ENCODE peak calls at places on chromosomes 5 and 9, in eight cellular contexts. F, Y, O, Q, H, M, U and K are unnamed samples.

GRCh38 chr9:97487107-97487506 is 14.4 kb upstream of the TMOD1 start:
- DNase-seq in F (no peak), Y (no peak), O (no peak), Q (no peak), H (no peak), M (no peak), U (no peak), K (no peak)

GRCh38 chr5:112186401-112186990 is 232.6 kb downstream of the EPB41L4A start:
- DNase-seq in F (no peak), Y (peak; percentile 61), O (no peak), Q (peak; percentile 44), H (no peak), M (no peak), U (no peak), K (no peak)

GRCh38 chr9:18605763-18606162 is 131.8 kb downstream of the ADAMTSL1 start:
- DNase-seq in F (no peak), Y (peak; percentile 84), O (peak; percentile 49), Q (peak; percentile 52), H (peak; percentile 11), M (no peak), U (peak; percentile 73), K (no peak)

GRCh38 chr5:142892021-142892420 is 121.8 kb downstream of the ARHGAP26 start:
- DNase-seq in F (no peak), Y (no peak), O (no peak), Q (no peak), H (no peak), M (no peak), U (no peak), K (no peak)

GRCh38 chr5:179762781-179763176 is 30.2 kb downstream of the MAML1 start:
- DNase-seq in F (no peak), Y (peak; percentile 80), O (no peak), Q (no peak), H (no peak), M (no peak), U (no peak), K (no peak)

GRCh38 chr5:145835839-145836222 is 689 bp upstream of the PRELID2 start:
- DNase-seq in F (no peak), Y (peak; percentile 26), O (no peak), Q (no peak), H (no peak), M (no peak), U (no peak), K (no peak)

GRCh38 chr5:138783976-138784375 is 30.8 kb downstream of the CTNNA1 start:
- DNase-seq in F (no peak), Y (no peak), O (no peak), Q (no peak), H (no peak), M (no peak), U (no peak), K (no peak)

GRCh38 chr5:54766748-54767147 is 218.6 kb downstream of the ESM1 start:
- DNase-seq in F (no peak), Y (no peak), O (no peak), Q (no peak), H (no peak), M (no peak), U (no peak), K (no peak)

GRCh38 chr9:71253021-71253420 is 131.6 kb upstream of the TRPM3 start:
- DNase-seq in F (no peak), Y (peak; percentile 16), O (no peak), Q (no peak), H (no peak), M (no peak), U (no peak), K (no peak)

GRCh38 chr9:109110326-109111014 is 9.3 kb downstream of the TMEM245 start:
- DNase-seq in F (no peak), Y (peak; percentile 75), O (no peak), Q (peak; percentile 89), H (no peak), M (no peak), U (no peak), K (no peak)

GRCh38 chr5:175922192-175922885 is 45.8 kb downstream of the THOC3 start:
- DNase-seq in F (no peak), Y (peak; percentile 99), O (no peak), Q (peak; percentile 41), H (no peak), M (no peak), U (no peak), K (no peak)

GRCh38 chr5:167783145-167783817 is 508.2 kb upstream of the WWC1 start:
- DNase-seq in F (no peak), Y (no peak), O (no peak), Q (no peak), H (no peak), M (no peak), U (no peak), K (no peak)

GRCh38 chr9:70835323-70835722 is 286.1 kb downstream of the TRPM3 start:
- DNase-seq in F (no peak), Y (peak; percentile 85), O (no peak), Q (no peak), H (no peak), M (no peak), U (no peak), K (no peak)

GRCh38 chr5:36150676-36151433 is 832 bp downstream of the LMBRD2 start:
- DNase-seq in F (peak; percentile 22), Y (peak; percentile 74), O (no peak), Q (peak; percentile 59), H (no peak), M (no peak), U (no peak), K (peak; percentile 26)

GRCh38 chr9:115202960-115203751 is 85.2 kb upstream of the TNC start:
- DNase-seq in F (no peak), Y (peak; percentile 96), O (peak; percentile 30), Q (no peak), H (no peak), M (no peak), U (peak; percentile 88), K (no peak)

GRCh38 chr5:110070836-110071235 is 381.1 kb downstream of the MAN2A1 start:
- DNase-seq in F (no peak), Y (peak; percentile 18), O (no peak), Q (no peak), H (no peak), M (no peak), U (no peak), K (no peak)

DNA sequence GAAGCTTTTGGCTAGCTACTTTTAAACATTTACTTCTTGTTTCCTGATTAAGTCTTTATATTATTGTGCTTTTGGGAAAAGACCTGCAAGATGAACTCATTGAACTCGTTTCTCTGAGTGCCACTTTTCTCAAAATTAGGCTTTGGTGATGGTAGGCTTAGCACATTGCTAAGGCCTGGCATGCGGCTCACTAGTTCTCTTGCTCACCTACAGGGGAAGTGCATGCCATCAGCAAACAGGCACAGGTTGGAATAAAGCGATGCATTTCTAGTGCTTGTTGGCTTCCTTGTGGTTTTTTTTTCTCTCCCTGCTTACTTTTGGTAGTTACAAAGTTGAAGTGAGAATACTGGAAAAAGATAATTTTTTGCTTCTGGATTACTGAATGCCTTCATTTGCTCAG is 41.4 kb downstream of the TLE4 start:
- DNase-seq in F (no peak), Y (no peak), O (no peak), Q (no peak), H (no peak), M (no peak), U (no peak), K (no peak)
- TF ChIP-seq CTCF in F (no peak), Y (no peak), O (no peak), Q (no peak), H (no peak), M (no peak), U (no peak), K (no peak)

DNA sequence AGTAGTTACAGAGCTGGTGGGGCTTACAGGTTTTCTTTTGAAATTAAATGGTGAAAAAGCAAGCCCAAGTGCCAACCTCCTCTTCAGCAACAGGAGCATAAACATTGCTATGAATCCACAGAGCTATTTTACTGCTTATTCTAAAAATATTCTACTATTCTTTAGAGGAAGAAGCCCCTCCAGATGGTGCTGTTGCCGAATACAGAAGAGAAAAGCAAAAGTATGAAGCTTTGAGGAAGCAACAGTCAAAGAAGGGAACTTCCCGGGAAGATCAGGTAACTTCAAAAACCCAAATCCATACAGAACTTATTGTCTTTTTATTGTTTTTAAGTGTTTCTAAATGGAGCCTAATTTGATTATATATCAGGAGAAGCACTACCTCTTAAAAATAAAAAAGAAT is 202.8 kb downstream of the CWC27 start:
- DNase-seq in F (no peak), Y (peak; percentile 39), O (no peak), Q (peak; percentile 3), H (no peak), M (no peak), U (no peak), K (no peak)
- TF ChIP-seq CTCF in F (no peak), Y (peak; percentile 8), O (no peak), Q (no peak), H (no peak), M (no peak), U (no peak), K (no peak)

GRCh38 chr5:135162661-135163265 is 128.7 kb upstream of the PITX1 start:
- DNase-seq in F (no peak), Y (no peak), O (no peak), Q (no peak), H (no peak), M (no peak), U (no peak), K (no peak)
- TF ChIP-seq CTCF in F (no peak), Y (no peak), O (no peak), Q (no peak), H (no peak), M (no peak), U (no peak), K (no peak)

GRCh38 chr5:93891491-93892480 is 150.4 kb upstream of the POU5F2 start:
- DNase-seq in F (no peak), Y (no peak), O (no peak), Q (no peak), H (no peak), M (no peak), U (no peak), K (no peak)

GRCh38 chr5:93890657-93891056 is 149.3 kb upstream of the POU5F2 start:
- DNase-seq in F (no peak), Y (no peak), O (no peak), Q (peak; percentile 7), H (no peak), M (no peak), U (no peak), K (no peak)

GRCh38 chr5:93893050-93893449 is 151.7 kb upstream of the POU5F2 start:
- DNase-seq in F (no peak), Y (no peak), O (no peak), Q (no peak), H (no peak), M (no peak), U (no peak), K (no peak)

GRCh38 chr5:93892481-93892880 is 151.1 kb upstream of the POU5F2 start:
- DNase-seq in F (no peak), Y (no peak), O (no peak), Q (no peak), H (no peak), M (no peak), U (no peak), K (no peak)

GRCh38 chr5:93894471-93895354 is 153.3 kb upstream of the POU5F2 start:
- DNase-seq in F (no peak), Y (peak; percentile 26), O (no peak), Q (peak; percentile 21), H (no peak), M (no peak), U (no peak), K (no peak)
- TF ChIP-seq CTCF in F (no peak), Y (peak; percentile 67), O (peak; percentile 14), Q (peak; percentile 30), H (no peak), M (no peak), U (no peak), K (no peak)